ENCODE peak calls at places on chromosome 16, in four cellular contexts. N, A, L and K are unnamed samples.

GRCh38 chr16:83115491-83116232 is 488.9 kb downstream of the CDH13 start:
- DNase-seq in N (no peak), A (no peak), L (no peak), K (no peak)

GRCh38 chr16:1453316-1453715 is 9.0 kb upstream of the CCDC154 start:
- DNase-seq in N (no peak), A (no peak), L (no peak), K (no peak)

GRCh38 chr16:54242199-54242598 is 44.4 kb downstream of the IRX3 start:
- DNase-seq in N (no peak), A (no peak), L (no peak), K (no peak)

GRCh38 chr16:75116081-75116910 is at the start of gene LDHD:
- DNase-seq in N (peak; percentile 61), A (no peak), L (no peak), K (no peak)

GRCh38 chr16:55672471-55672870 is 16.7 kb downstream of the SLC6A2 start:
- DNase-seq in N (peak; percentile 93), A (no peak), L (no peak), K (no peak)

GRCh38 chr16:19524866-19525723 is 1.4 kb downstream of the CCP110 start:
- DNase-seq in N (no peak), A (no peak), L (peak; percentile 16), K (no peak)

GRCh38 chr16:53855056-53855455 is 151.1 kb downstream of the FTO start:
- DNase-seq in N (no peak), A (no peak), L (no peak), K (no peak)

GRCh38 chr16:81394966-81395655 is 49.5 kb upstream of the CMIP start:
- DNase-seq in N (no peak), A (no peak), L (no peak), K (no peak)

GRCh38 chr16:12582696-12583095 is 221.0 kb downstream of the CPPED1 start:
- DNase-seq in N (no peak), A (no peak), L (no peak), K (no peak)

GRCh38 chr16:21645261-21645721 is 7.1 kb downstream of the IGSF6 start:
- DNase-seq in N (peak; percentile 40), A (no peak), L (peak; percentile 60), K (no peak)

GRCh38 chr16:58128181-58128631 is 975 bp downstream of the CFAP20 start:
- DNase-seq in N (no peak), A (no peak), L (no peak), K (no peak)

GRCh38 chr16:69217433-69217832 is 30.5 kb downstream of the SNTB2 start:
- DNase-seq in N (peak; percentile 61), A (no peak), L (no peak), K (no peak)

GRCh38 chr16:58814348-58814801 is 80.3 kb upstream of the GOT2 start:
- DNase-seq in N (peak; percentile 29), A (no peak), L (peak; percentile 71), K (peak; percentile 27)

GRCh38 chr16:27991876-27992275 is 71.6 kb downstream of the GSG1L start:
- DNase-seq in N (no peak), A (no peak), L (no peak), K (no peak)

GRCh38 chr16:715448-716249 is 731 bp downstream of the METRN start:
- DNase-seq in N (peak; percentile 20), A (no peak), L (peak; percentile 63), K (no peak)

GRCh38 chr16:68072038-68072695 is 13.0 kb upstream of the NFATC3 start:
- DNase-seq in N (peak; percentile 89), A (no peak), L (no peak), K (no peak)

GRCh38 chr16:87834668-87835473 is 34.4 kb downstream of the SLC7A5 start:
- DNase-seq in N (peak; percentile 31), A (no peak), L (no peak), K (peak; percentile 82)

GRCh38 chr16:872436-873242 is 72.1 kb upstream of the GNG13 start:
- DNase-seq in N (no peak), A (no peak), L (no peak), K (no peak)

GRCh38 chr16:57023541-57024249 is 34.3 kb downstream of the NLRC5 start:
- DNase-seq in N (no peak), A (no peak), L (no peak), K (no peak)

GRCh38 chr16:23016372-23016771 is 132.9 kb downstream of the USP31 start:
- DNase-seq in N (no peak), A (no peak), L (no peak), K (no peak)

GRCh38 chr16:89923640-89924297 is 627 bp downstream of the TUBB3 start:
- DNase-seq in N (no peak), A (no peak), L (no peak), K (no peak)

GRCh38 chr16:1723450-1724147 is 17.6 kb downstream of the MAPK8IP3 start:
- DNase-seq in N (peak; percentile 45), A (peak; percentile 32), L (peak; percentile 69), K (peak; percentile 65)

GRCh38 chr16:11340710-11341109 is 4.5 kb upstream of the RMI2 start:
- DNase-seq in N (no peak), A (no peak), L (no peak), K (no peak)

GRCh38 chr16:67902831-67903230 is 9.8 kb downstream of the PSKH1 start:
- DNase-seq in N (no peak), A (no peak), L (no peak), K (no peak)

GRCh38 chr16:11405331-11406176 is 60.3 kb downstream of the RMI2 start:
- DNase-seq in N (peak; percentile 21), A (no peak), L (peak; percentile 75), K (no peak)

GRCh38 chr16:9499921-9500593 is 408.6 kb downstream of the HAPSTR1 start:
- DNase-seq in N (no peak), A (no peak), L (no peak), K (no peak)

GRCh38 chr16:79929260-79929977 is 328.9 kb upstream of the MAF start:
- DNase-seq in N (no peak), A (no peak), L (no peak), K (no peak)

GRCh38 chr16:87816507-87817100 is 50.8 kb upstream of the KLHDC4 start:
- DNase-seq in N (no peak), A (no peak), L (no peak), K (no peak)

GRCh38 chr16:20323591-20324117 is 3.7 kb downstream of the GP2 start:
- DNase-seq in N (no peak), A (no peak), L (no peak), K (no peak)

GRCh38 chr16:69823831-69824563 is 61.9 kb downstream of the WWP2 start:
- DNase-seq in N (peak; percentile 18), A (no peak), L (peak; percentile 76), K (no peak)

GRCh38 chr16:66400503-66401380 is 26.4 kb upstream of the BEAN1 start:
- DNase-seq in N (no peak), A (no peak), L (no peak), K (peak; percentile 34)

GRCh38 chr16:12802048-12802447 is 1.6 kb downstream of the CPPED1 start:
- DNase-seq in N (no peak), A (no peak), L (no peak), K (no peak)

GRCh38 chr16:31452631-31453106 is 6.6 kb upstream of the ARMC5 start:
- DNase-seq in N (peak; percentile 95), A (no peak), L (no peak), K (no peak)

GRCh38 chr16:31451201-31451600 is 8.1 kb upstream of the ARMC5 start:
- DNase-seq in N (no peak), A (no peak), L (no peak), K (no peak)

GRCh38 chr16:31455601-31456314 is 3.5 kb upstream of the ARMC5 start:
- DNase-seq in N (peak; percentile 36), A (no peak), L (no peak), K (no peak)

GRCh38 chr16:31453255-31454204 is 5.8 kb upstream of the ARMC5 start:
- DNase-seq in N (peak; percentile 60), A (no peak), L (no peak), K (no peak)

GRCh38 chr16:31451681-31452351 is 7.5 kb upstream of the ARMC5 start:
- DNase-seq in N (peak; percentile 74), A (no peak), L (no peak), K (no peak)
- TF ChIP-seq CTCF in N (peak; percentile 73), A (no peak), L (peak; percentile 31), K (peak; percentile 45)

GRCh38 chr16:3810198-3810664 is 70.3 kb downstream of the CREBBP start:
- DNase-seq in N (no peak), A (no peak), L (no peak), K (no peak)

GRCh38 chr16:3804426-3805016 is 76.0 kb downstream of the CREBBP start:
- DNase-seq in N (no peak), A (no peak), L (no peak), K (no peak)

GRCh38 chr16:3810818-3811217 is 69.7 kb downstream of the CREBBP start:
- DNase-seq in N (no peak), A (no peak), L (no peak), K (no peak)

GRCh38 chr16:3808308-3809063 is 72.0 kb downstream of the CREBBP start:
- DNase-seq in N (no peak), A (no peak), L (no peak), K (no peak)

GRCh38 chr16:3807425-3808123 is 72.9 kb downstream of the CREBBP start:
- DNase-seq in N (no peak), A (no peak), L (peak; percentile 55), K (no peak)
- TF ChIP-seq CTCF in N (no peak), A (no peak), L (no peak), K (no peak)

DNA sequence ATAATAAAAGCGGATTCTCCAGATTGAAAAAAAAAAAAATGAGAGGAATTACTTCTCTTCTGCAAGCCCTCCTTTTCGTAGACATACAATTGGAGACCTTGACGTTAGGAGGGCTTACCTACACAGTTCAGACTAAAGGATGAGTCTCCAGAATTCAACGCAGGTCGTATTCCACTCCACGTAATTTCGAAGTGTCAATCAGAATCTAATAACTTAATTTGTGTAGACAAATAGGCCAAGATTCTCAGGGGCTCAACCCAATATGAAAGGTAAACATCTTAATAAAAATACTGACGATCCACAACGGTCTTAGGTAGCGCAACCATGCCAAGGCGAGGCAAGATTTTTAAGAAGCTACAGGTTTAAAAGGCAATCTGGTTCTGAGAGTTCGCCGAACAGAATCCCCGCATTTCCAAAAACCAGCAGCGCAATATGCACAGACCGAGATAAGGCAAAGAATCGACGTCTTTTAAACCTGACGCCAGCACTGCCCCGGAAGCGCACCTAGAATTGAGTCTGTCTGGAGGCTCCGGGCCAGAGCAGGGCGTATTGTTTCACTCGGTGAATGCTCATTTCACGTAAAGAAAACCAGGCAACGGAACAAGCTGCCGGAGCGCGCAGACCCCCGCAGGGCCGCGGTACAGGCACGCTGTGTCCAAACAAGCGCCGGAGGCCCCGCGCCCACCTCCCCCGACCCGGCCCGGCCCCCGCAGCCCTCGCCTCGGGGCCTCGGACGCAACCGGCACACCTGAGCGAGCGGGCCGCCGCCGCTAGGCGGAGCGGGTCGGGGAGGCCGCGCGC is 623 bp downstream of the MBTPS1 start:
- DNase-seq in N (peak; percentile 30), A (no peak), L (no peak), K (no peak)
- TF ChIP-seq CTCF in N (no peak), A (no peak), L (peak; percentile 16), K (no peak)

DNA sequence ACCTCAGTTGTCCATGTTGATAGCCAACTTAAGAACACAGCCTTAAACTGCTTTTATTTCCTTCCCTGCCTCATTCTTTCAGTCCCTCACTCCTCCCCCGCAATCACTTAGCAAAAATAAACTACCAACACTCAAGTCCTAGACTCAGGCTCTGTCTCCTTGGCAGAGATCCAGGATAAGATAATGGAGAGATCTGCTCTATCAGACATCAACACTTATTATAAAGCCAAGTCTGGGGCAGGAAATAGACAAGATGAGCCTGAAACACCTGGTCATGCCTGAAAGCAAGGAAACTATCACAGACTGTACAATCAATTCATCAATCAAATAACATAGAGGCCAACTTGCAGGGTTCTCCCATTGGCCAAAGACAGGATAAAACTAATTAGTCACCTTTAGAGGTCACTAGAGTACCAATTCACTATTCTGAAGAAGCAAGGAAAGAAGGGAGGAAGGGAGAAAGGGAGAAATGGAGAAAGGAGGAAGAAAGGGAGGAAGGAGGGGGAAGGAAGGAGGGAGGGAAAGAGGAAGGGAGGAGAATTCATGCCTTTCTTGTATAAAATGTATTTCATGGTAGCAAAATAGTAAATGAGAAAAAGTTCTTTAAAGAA is 15.6 kb downstream of the HYDIN start:
- DNase-seq in N (peak; percentile 0), A (no peak), L (no peak), K (no peak)
- TF ChIP-seq CTCF in N (no peak), A (no peak), L (no peak), K (no peak)